ENCODE peak calls at places on chromosomes 4 and X, in six cellular contexts. One of them, this sample, is unnamed.

GRCh38 chrX:148609766-148610698 is 109.6 kb downstream of the AFF2 start:
- DNase-seq in A549: no peak
- DNase-seq in K562: no peak
- DNase-seq in GM12878: peak
- DNase-seq in HepG2: no peak
- DNase-seq in SK-N-SH: no peak
- DNase-seq in this sample: no peak

GRCh38 chr4:98586231-98586630 is 72.2 kb downstream of the TSPAN5 start:
- DNase-seq in A549: no peak
- DNase-seq in K562: no peak
- DNase-seq in GM12878: no peak
- DNase-seq in HepG2: no peak
- DNase-seq in SK-N-SH: no peak
- DNase-seq in this sample: no peak

GRCh38 chr4:134001057-134001456 is 200.5 kb downstream of the PABPC4L start:
- DNase-seq in A549: no peak
- DNase-seq in K562: no peak
- DNase-seq in GM12878: no peak
- DNase-seq in HepG2: no peak
- DNase-seq in SK-N-SH: no peak
- DNase-seq in this sample: no peak

GRCh38 chrX:123846598-123847038 is 13.2 kb upstream of the XIAP start:
- DNase-seq in A549: peak
- DNase-seq in K562: no peak
- DNase-seq in GM12878: no peak
- DNase-seq in HepG2: no peak
- DNase-seq in SK-N-SH: no peak
- DNase-seq in this sample: no peak

GRCh38 chrX:68196939-68197791 is 236.1 kb downstream of the OPHN1 start:
- DNase-seq in A549: peak
- DNase-seq in K562: peak
- DNase-seq in GM12878: no peak
- DNase-seq in HepG2: peak
- DNase-seq in SK-N-SH: peak
- DNase-seq in this sample: no peak

GRCh38 chr4:97670703-97671269 is 472.5 kb downstream of the STPG2 start:
- DNase-seq in A549: no peak
- DNase-seq in K562: no peak
- DNase-seq in GM12878: no peak
- DNase-seq in HepG2: no peak
- DNase-seq in SK-N-SH: no peak
- DNase-seq in this sample: no peak

GRCh38 chrX:129423191-129423590 is 100.1 kb downstream of the SMARCA1 start:
- DNase-seq in A549: no peak
- DNase-seq in K562: no peak
- DNase-seq in GM12878: no peak
- DNase-seq in HepG2: no peak
- DNase-seq in SK-N-SH: no peak
- DNase-seq in this sample: no peak

GRCh38 chr4:24559889-24560288 is 24.5 kb downstream of the DHX15 start:
- DNase-seq in A549: peak
- DNase-seq in K562: no peak
- DNase-seq in GM12878: no peak
- DNase-seq in HepG2: no peak
- DNase-seq in SK-N-SH: no peak
- DNase-seq in this sample: no peak

GRCh38 chrX:2342281-2342688 is 158.5 kb downstream of the DHRSX start:
- DNase-seq in A549: no peak
- DNase-seq in K562: no peak
- DNase-seq in GM12878: no peak
- DNase-seq in HepG2: no peak
- DNase-seq in SK-N-SH: no peak
- DNase-seq in this sample: no peak

GRCh38 chrX:48021026-48021900 is 14.5 kb downstream of the SPACA5 start:
- DNase-seq in A549: peak
- DNase-seq in K562: peak
- DNase-seq in GM12878: peak
- DNase-seq in HepG2: peak
- DNase-seq in SK-N-SH: peak
- DNase-seq in this sample: peak

GRCh38 chrX:259692-260355 is 21.4 kb upstream of the PLCXD1 start:
- DNase-seq in A549: peak
- DNase-seq in K562: peak
- DNase-seq in GM12878: no peak
- DNase-seq in HepG2: no peak
- DNase-seq in SK-N-SH: no peak
- DNase-seq in this sample: no peak

GRCh38 chr4:8913121-8913857 is 41.6 kb upstream of the HMX1 start:
- DNase-seq in A549: no peak
- DNase-seq in K562: peak
- DNase-seq in GM12878: no peak
- DNase-seq in HepG2: no peak
- DNase-seq in SK-N-SH: peak
- DNase-seq in this sample: peak

GRCh38 chr4:124863039-124863545 is 150.6 kb upstream of the ANKRD50 start:
- DNase-seq in A549: no peak
- DNase-seq in K562: no peak
- DNase-seq in GM12878: no peak
- DNase-seq in HepG2: no peak
- DNase-seq in SK-N-SH: no peak
- DNase-seq in this sample: no peak

GRCh38 chr4:86034616-86035015 is 325.2 kb downstream of the MAPK10 start:
- DNase-seq in A549: no peak
- DNase-seq in K562: no peak
- DNase-seq in GM12878: no peak
- DNase-seq in HepG2: no peak
- DNase-seq in SK-N-SH: no peak
- DNase-seq in this sample: no peak

GRCh38 chrX:107398115-107398514 is 51.3 kb upstream of the FRMPD3 start:
- DNase-seq in A549: no peak
- DNase-seq in K562: no peak
- DNase-seq in GM12878: no peak
- DNase-seq in HepG2: no peak
- DNase-seq in SK-N-SH: no peak
- DNase-seq in this sample: no peak

GRCh38 chr4:2044542-2045517 is 14.3 kb upstream of the NAT8L start:
- DNase-seq in A549: no peak
- DNase-seq in K562: no peak
- DNase-seq in GM12878: no peak
- DNase-seq in HepG2: no peak
- DNase-seq in SK-N-SH: no peak
- DNase-seq in this sample: peak

GRCh38 chr4:148634476-148634875 is 192.3 kb upstream of the NR3C2 start:
- DNase-seq in A549: no peak
- DNase-seq in K562: no peak
- DNase-seq in GM12878: no peak
- DNase-seq in HepG2: no peak
- DNase-seq in SK-N-SH: no peak
- DNase-seq in this sample: no peak

GRCh38 chr4:55475394-55476243 is 71.1 kb downstream of the CLOCK start:
- DNase-seq in A549: no peak
- DNase-seq in K562: no peak
- DNase-seq in GM12878: peak
- DNase-seq in HepG2: no peak
- DNase-seq in SK-N-SH: no peak
- DNase-seq in this sample: no peak

GRCh38 chr4:119231517-119231916 is 19.0 kb downstream of the USP53 start:
- DNase-seq in A549: no peak
- DNase-seq in K562: no peak
- DNase-seq in GM12878: no peak
- DNase-seq in HepG2: no peak
- DNase-seq in SK-N-SH: no peak
- DNase-seq in this sample: no peak

GRCh38 chr4:104524591-104524990 is 29.9 kb upstream of the CXXC4 start:
- DNase-seq in A549: no peak
- DNase-seq in K562: no peak
- DNase-seq in GM12878: no peak
- DNase-seq in HepG2: no peak
- DNase-seq in SK-N-SH: no peak
- DNase-seq in this sample: no peak

GRCh38 chr4:88296413-88297052 is 12.2 kb upstream of the PPM1K start:
- DNase-seq in A549: no peak
- DNase-seq in K562: no peak
- DNase-seq in GM12878: no peak
- DNase-seq in HepG2: no peak
- DNase-seq in SK-N-SH: no peak
- DNase-seq in this sample: no peak

GRCh38 chr4:88295656-88296055 is 11.3 kb upstream of the PPM1K start:
- DNase-seq in A549: no peak
- DNase-seq in K562: no peak
- DNase-seq in GM12878: no peak
- DNase-seq in HepG2: no peak
- DNase-seq in SK-N-SH: no peak
- DNase-seq in this sample: no peak

GRCh38 chr4:88285235-88285505 is 809 bp upstream of the PPM1K start:
- DNase-seq in A549: no peak
- DNase-seq in K562: no peak
- DNase-seq in GM12878: no peak
- DNase-seq in HepG2: no peak
- DNase-seq in SK-N-SH: no peak
- DNase-seq in this sample: no peak

GRCh38 chr4:88286897-88287296 is 2.5 kb upstream of the PPM1K start:
- DNase-seq in A549: no peak
- DNase-seq in K562: no peak
- DNase-seq in GM12878: no peak
- DNase-seq in HepG2: no peak
- DNase-seq in SK-N-SH: no peak
- DNase-seq in this sample: no peak

DNA sequence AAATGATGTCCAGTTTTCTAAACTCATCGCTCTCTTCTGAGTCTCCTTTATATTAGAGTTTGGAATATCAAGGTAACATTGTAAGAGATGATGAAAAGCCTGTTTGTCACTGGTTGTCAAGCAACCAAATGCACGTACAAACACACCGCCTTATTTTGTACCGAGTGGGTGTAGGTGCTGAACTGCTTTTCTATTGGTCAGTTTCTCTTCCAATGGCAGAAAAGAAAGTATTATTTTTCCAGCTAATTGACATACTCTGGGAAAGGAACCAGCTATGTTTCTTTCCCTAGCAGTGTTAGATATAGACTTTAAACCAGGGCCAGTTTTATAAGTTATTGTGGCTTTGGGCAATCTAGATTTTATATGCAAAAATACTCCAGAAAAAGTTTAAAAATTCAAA is 6.6 kb upstream of the PPM1K start:
- DNase-seq in A549: no peak
- DNase-seq in K562: peak
- DNase-seq in GM12878: no peak
- DNase-seq in HepG2: no peak
- DNase-seq in SK-N-SH: peak
- DNase-seq in this sample: no peak
- TF ChIP-seq CHD2 in A549: no peak
- TF ChIP-seq CHD2 in K562: no peak
- TF ChIP-seq CHD2 in GM12878: no peak
- TF ChIP-seq CHD2 in HepG2: no peak
- TF ChIP-seq CHD2 in SK-N-SH: no peak
- TF ChIP-seq CHD2 in this sample: no peak

DNA sequence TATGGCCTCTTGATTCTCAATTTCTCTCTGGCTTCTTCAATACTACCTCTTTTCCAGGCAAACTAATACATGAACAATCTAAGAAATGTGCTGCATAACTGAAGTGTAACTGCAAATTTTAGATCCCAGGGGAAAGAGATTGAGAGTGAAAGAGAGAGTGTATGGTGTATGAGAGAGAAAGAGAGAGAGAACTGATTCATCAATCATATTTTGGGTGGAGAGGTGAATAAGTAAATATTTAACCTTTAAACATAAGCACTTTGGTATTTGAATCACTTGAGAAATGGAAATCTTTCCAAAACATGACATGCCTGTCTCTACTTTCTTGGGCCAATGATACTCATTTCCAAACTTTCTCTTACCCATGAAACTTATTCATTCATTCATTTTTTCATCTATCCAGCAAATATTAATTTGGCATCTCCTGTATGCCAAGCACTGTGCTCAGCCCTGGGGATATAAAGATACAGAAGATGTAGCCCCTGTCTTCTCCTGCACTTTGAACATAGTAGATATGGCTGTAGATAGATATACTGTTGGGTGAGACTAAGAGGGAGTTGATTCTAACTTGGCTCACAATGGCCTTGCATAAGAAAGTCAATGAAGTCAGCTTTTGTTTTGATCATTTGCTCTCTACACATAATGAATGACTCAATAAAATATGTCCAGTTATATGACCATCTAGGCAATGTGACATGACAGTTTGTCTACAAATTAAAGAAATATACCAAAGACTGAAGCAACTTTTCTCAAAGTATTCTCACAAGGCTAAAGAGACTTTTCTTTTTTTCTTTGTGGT is 147.4 kb upstream of the DIPK2B start:
- DNase-seq in A549: no peak
- DNase-seq in K562: no peak
- DNase-seq in GM12878: no peak
- DNase-seq in HepG2: no peak
- DNase-seq in SK-N-SH: no peak
- DNase-seq in this sample: no peak
- TF ChIP-seq CHD2 in A549: no peak
- TF ChIP-seq CHD2 in K562: no peak
- TF ChIP-seq CHD2 in GM12878: no peak
- TF ChIP-seq CHD2 in HepG2: no peak
- TF ChIP-seq CHD2 in SK-N-SH: no peak
- TF ChIP-seq CHD2 in this sample: no peak

DNA sequence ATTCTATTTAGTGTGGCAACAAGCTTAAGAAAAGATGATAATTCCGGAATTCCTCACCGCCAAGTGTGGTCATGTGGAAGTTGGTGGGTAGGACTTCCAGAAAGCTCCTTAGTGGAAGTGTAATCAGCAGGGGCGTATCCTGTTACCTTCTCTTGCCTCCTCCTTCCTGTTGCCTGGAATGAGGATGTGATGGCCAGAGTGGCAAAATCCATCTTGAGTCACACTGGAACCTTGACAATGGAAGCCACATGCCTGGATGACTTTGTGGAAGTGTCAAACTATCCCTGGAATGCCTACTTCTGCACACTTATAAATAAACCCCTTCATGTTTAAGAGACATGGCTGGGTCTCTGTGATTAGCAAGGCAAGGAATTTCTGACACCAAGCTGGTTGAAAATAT is 191.0 kb downstream of the PRDM5 start:
- DNase-seq in A549: no peak
- DNase-seq in K562: no peak
- DNase-seq in GM12878: no peak
- DNase-seq in HepG2: no peak
- DNase-seq in SK-N-SH: no peak
- DNase-seq in this sample: no peak
- TF ChIP-seq CHD2 in A549: no peak
- TF ChIP-seq CHD2 in K562: no peak
- TF ChIP-seq CHD2 in GM12878: no peak
- TF ChIP-seq CHD2 in HepG2: no peak
- TF ChIP-seq CHD2 in SK-N-SH: no peak
- TF ChIP-seq CHD2 in this sample: no peak

GRCh38 chr4:32958586-32958985 is 2238.4 kb downstream of the PCDH7 start:
- DNase-seq in A549: no peak
- DNase-seq in K562: no peak
- DNase-seq in GM12878: no peak
- DNase-seq in HepG2: no peak
- DNase-seq in SK-N-SH: no peak
- DNase-seq in this sample: no peak

DNA sequence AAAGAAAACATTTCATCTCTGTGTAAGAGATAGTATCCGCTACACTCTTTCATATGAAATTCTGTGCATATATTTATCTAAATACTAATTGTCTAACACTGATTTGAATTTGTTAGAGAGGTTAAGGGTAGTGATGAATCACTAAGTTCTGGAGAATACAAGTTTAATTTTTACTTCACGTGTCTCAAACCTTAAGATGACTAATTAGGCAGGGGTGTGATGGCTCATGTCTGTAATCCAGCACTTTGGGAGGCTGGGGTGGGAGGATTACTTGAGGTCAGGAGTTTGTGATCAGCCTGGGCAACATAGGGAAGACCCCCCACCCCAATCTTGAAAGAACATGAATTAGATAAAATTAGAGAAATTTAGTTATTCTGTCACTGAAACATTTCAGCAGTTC is 2241.9 kb downstream of the PCDH7 start:
- DNase-seq in A549: no peak
- DNase-seq in K562: no peak
- DNase-seq in GM12878: no peak
- DNase-seq in HepG2: no peak
- DNase-seq in SK-N-SH: no peak
- DNase-seq in this sample: no peak
- TF ChIP-seq CHD2 in A549: no peak
- TF ChIP-seq CHD2 in K562: no peak
- TF ChIP-seq CHD2 in GM12878: no peak
- TF ChIP-seq CHD2 in HepG2: no peak
- TF ChIP-seq CHD2 in SK-N-SH: no peak
- TF ChIP-seq CHD2 in this sample: no peak

This sample was measured in H1.